ENCODE peak calls at places on chromosomes 5 and 9, in six cellular contexts. One of them, this sample, is unnamed.

GRCh38 chr9:127968717-127969383 is 11.9 kb downstream of the EEIG1 start:
- DNase-seq in HCT116: peak
- DNase-seq in psoas muscle: peak
- DNase-seq in transverse colon: peak
- DNase-seq in upper lobe of right lung: no peak
- DNase-seq in effector memory CD4-positive, alpha-beta T cell: no peak
- DNase-seq in this sample: peak

GRCh38 chr9:108835831-108836230 is 20.0 kb downstream of the ACTL7B start:
- DNase-seq in upper lobe of right lung: no peak
- DNase-seq in HCT116: no peak
- DNase-seq in effector memory CD4-positive, alpha-beta T cell: no peak
- DNase-seq in transverse colon: no peak
- DNase-seq in psoas muscle: no peak
- DNase-seq in this sample: no peak

GRCh38 chr5:167699434-167699833 is 592.0 kb upstream of the WWC1 start:
- DNase-seq in HCT116: peak
- DNase-seq in effector memory CD4-positive, alpha-beta T cell: no peak
- DNase-seq in transverse colon: no peak
- DNase-seq in upper lobe of right lung: no peak
- DNase-seq in psoas muscle: no peak
- DNase-seq in this sample: peak

GRCh38 chr5:72572236-72572765 is 65.1 kb upstream of the ZNF366 start:
- DNase-seq in transverse colon: no peak
- DNase-seq in psoas muscle: no peak
- DNase-seq in HCT116: no peak
- DNase-seq in effector memory CD4-positive, alpha-beta T cell: no peak
- DNase-seq in upper lobe of right lung: no peak
- DNase-seq in this sample: no peak

GRCh38 chr9:132163457-132163875 is 1.6 kb downstream of the NTNG2 start:
- DNase-seq in effector memory CD4-positive, alpha-beta T cell: no peak
- DNase-seq in psoas muscle: no peak
- DNase-seq in transverse colon: no peak
- DNase-seq in HCT116: no peak
- DNase-seq in upper lobe of right lung: no peak
- DNase-seq in this sample: no peak

GRCh38 chr9:96327694-96328352 is 25.8 kb upstream of the HSD17B3 start:
- DNase-seq in psoas muscle: no peak
- DNase-seq in HCT116: no peak
- DNase-seq in upper lobe of right lung: no peak
- DNase-seq in effector memory CD4-positive, alpha-beta T cell: no peak
- DNase-seq in transverse colon: peak
- DNase-seq in this sample: peak

GRCh38 chr9:129647635-129648034 is 5.7 kb upstream of the ASB6 start:
- DNase-seq in psoas muscle: no peak
- DNase-seq in transverse colon: no peak
- DNase-seq in HCT116: no peak
- DNase-seq in upper lobe of right lung: no peak
- DNase-seq in effector memory CD4-positive, alpha-beta T cell: no peak
- DNase-seq in this sample: no peak

GRCh38 chr5:24401767-24402166 is 243.0 kb downstream of the CDH10 start:
- DNase-seq in upper lobe of right lung: no peak
- DNase-seq in effector memory CD4-positive, alpha-beta T cell: no peak
- DNase-seq in transverse colon: no peak
- DNase-seq in HCT116: no peak
- DNase-seq in psoas muscle: no peak
- DNase-seq in this sample: no peak

GRCh38 chr9:134373953-134374300 is 47.7 kb downstream of the RXRA start:
- DNase-seq in effector memory CD4-positive, alpha-beta T cell: no peak
- DNase-seq in psoas muscle: no peak
- DNase-seq in transverse colon: no peak
- DNase-seq in upper lobe of right lung: no peak
- DNase-seq in HCT116: no peak
- DNase-seq in this sample: no peak

GRCh38 chr5:6439588-6440550 is 8.8 kb upstream of the UBE2QL1 start:
- DNase-seq in psoas muscle: no peak
- DNase-seq in transverse colon: no peak
- DNase-seq in HCT116: no peak
- DNase-seq in upper lobe of right lung: no peak
- DNase-seq in effector memory CD4-positive, alpha-beta T cell: no peak
- DNase-seq in this sample: no peak

GRCh38 chr9:137167113-137167751 is 2.6 kb downstream of the LRRC26 start:
- DNase-seq in HCT116: no peak
- DNase-seq in psoas muscle: no peak
- DNase-seq in effector memory CD4-positive, alpha-beta T cell: no peak
- DNase-seq in transverse colon: no peak
- DNase-seq in upper lobe of right lung: no peak
- DNase-seq in this sample: no peak

GRCh38 chr9:137168907-137169763 is 716 bp downstream of the LRRC26 start:
- DNase-seq in effector memory CD4-positive, alpha-beta T cell: no peak
- DNase-seq in upper lobe of right lung: no peak
- DNase-seq in psoas muscle: no peak
- DNase-seq in HCT116: peak
- DNase-seq in transverse colon: peak
- DNase-seq in this sample: peak

GRCh38 chr9:137167752-137168574 is 1.9 kb downstream of the LRRC26 start:
- DNase-seq in HCT116: no peak
- DNase-seq in upper lobe of right lung: no peak
- DNase-seq in transverse colon: peak
- DNase-seq in psoas muscle: no peak
- DNase-seq in effector memory CD4-positive, alpha-beta T cell: no peak
- DNase-seq in this sample: peak

GRCh38 chr9:137169764-137170460 is at the start of gene LRRC26:
- DNase-seq in transverse colon: peak
- DNase-seq in psoas muscle: no peak
- DNase-seq in effector memory CD4-positive, alpha-beta T cell: no peak
- DNase-seq in upper lobe of right lung: no peak
- DNase-seq in HCT116: no peak
- DNase-seq in this sample: no peak

GRCh38 chr9:137168575-137168906 is 1.3 kb downstream of the LRRC26 start:
- DNase-seq in upper lobe of right lung: no peak
- DNase-seq in effector memory CD4-positive, alpha-beta T cell: no peak
- DNase-seq in transverse colon: no peak
- DNase-seq in HCT116: no peak
- DNase-seq in psoas muscle: no peak
- DNase-seq in this sample: peak
- H3K4me3 ChIP-seq in upper lobe of right lung: peak
- H3K4me3 ChIP-seq in effector memory CD4-positive, alpha-beta T cell: peak
- H3K4me3 ChIP-seq in transverse colon: peak
- H3K4me3 ChIP-seq in HCT116: peak
- H3K4me3 ChIP-seq in psoas muscle: peak
- H3K4me3 ChIP-seq in this sample: peak

GRCh38 chr5:171955761-171956160 is 50.7 kb downstream of the FBXW11 start:
- DNase-seq in transverse colon: no peak
- DNase-seq in HCT116: no peak
- DNase-seq in upper lobe of right lung: no peak
- DNase-seq in psoas muscle: no peak
- DNase-seq in effector memory CD4-positive, alpha-beta T cell: no peak
- DNase-seq in this sample: no peak

GRCh38 chr5:171951218-171951617 is 55.2 kb downstream of the FBXW11 start:
- DNase-seq in HCT116: no peak
- DNase-seq in psoas muscle: no peak
- DNase-seq in upper lobe of right lung: no peak
- DNase-seq in transverse colon: no peak
- DNase-seq in effector memory CD4-positive, alpha-beta T cell: no peak
- DNase-seq in this sample: no peak

GRCh38 chr5:171956314-171956713 is 50.1 kb downstream of the FBXW11 start:
- DNase-seq in HCT116: no peak
- DNase-seq in psoas muscle: no peak
- DNase-seq in transverse colon: no peak
- DNase-seq in upper lobe of right lung: no peak
- DNase-seq in effector memory CD4-positive, alpha-beta T cell: no peak
- DNase-seq in this sample: no peak

GRCh38 chr5:171954721-171955120 is 51.7 kb downstream of the FBXW11 start:
- DNase-seq in HCT116: no peak
- DNase-seq in upper lobe of right lung: no peak
- DNase-seq in psoas muscle: no peak
- DNase-seq in transverse colon: no peak
- DNase-seq in effector memory CD4-positive, alpha-beta T cell: no peak
- DNase-seq in this sample: no peak

GRCh38 chr5:171953860-171954701 is 52.4 kb downstream of the FBXW11 start:
- DNase-seq in psoas muscle: no peak
- DNase-seq in upper lobe of right lung: no peak
- DNase-seq in transverse colon: no peak
- DNase-seq in HCT116: peak
- DNase-seq in effector memory CD4-positive, alpha-beta T cell: no peak
- DNase-seq in this sample: peak
- H3K4me3 ChIP-seq in psoas muscle: no peak
- H3K4me3 ChIP-seq in upper lobe of right lung: no peak
- H3K4me3 ChIP-seq in transverse colon: no peak
- H3K4me3 ChIP-seq in HCT116: peak
- H3K4me3 ChIP-seq in effector memory CD4-positive, alpha-beta T cell: no peak
- H3K4me3 ChIP-seq in this sample: peak

GRCh38 chr5:35647128-35647527 is 29.5 kb downstream of the SPEF2 start:
- DNase-seq in psoas muscle: no peak
- DNase-seq in effector memory CD4-positive, alpha-beta T cell: no peak
- DNase-seq in HCT116: no peak
- DNase-seq in transverse colon: no peak
- DNase-seq in upper lobe of right lung: no peak
- DNase-seq in this sample: no peak
- H3K4me3 ChIP-seq in psoas muscle: no peak
- H3K4me3 ChIP-seq in effector memory CD4-positive, alpha-beta T cell: no peak
- H3K4me3 ChIP-seq in HCT116: no peak
- H3K4me3 ChIP-seq in transverse colon: no peak
- H3K4me3 ChIP-seq in upper lobe of right lung: no peak
- H3K4me3 ChIP-seq in this sample: no peak

GRCh38 chr5:177446184-177447065 is at the start of gene PRR7:
- DNase-seq in upper lobe of right lung: peak
- DNase-seq in HCT116: no peak
- DNase-seq in transverse colon: peak
- DNase-seq in effector memory CD4-positive, alpha-beta T cell: peak
- DNase-seq in psoas muscle: peak
- DNase-seq in this sample: peak

GRCh38 chr5:177443144-177443983 is 3.2 kb upstream of the PRR7 start:
- DNase-seq in HCT116: no peak
- DNase-seq in upper lobe of right lung: peak
- DNase-seq in effector memory CD4-positive, alpha-beta T cell: no peak
- DNase-seq in transverse colon: no peak
- DNase-seq in psoas muscle: no peak
- DNase-seq in this sample: no peak

GRCh38 chr5:177447066-177447610 is 524 bp downstream of the PRR7 start:
- DNase-seq in upper lobe of right lung: peak
- DNase-seq in HCT116: no peak
- DNase-seq in effector memory CD4-positive, alpha-beta T cell: peak
- DNase-seq in transverse colon: peak
- DNase-seq in psoas muscle: no peak
- DNase-seq in this sample: peak

GRCh38 chr5:177444106-177445051 is 2.2 kb upstream of the PRR7 start:
- DNase-seq in psoas muscle: no peak
- DNase-seq in upper lobe of right lung: no peak
- DNase-seq in HCT116: no peak
- DNase-seq in transverse colon: no peak
- DNase-seq in effector memory CD4-positive, alpha-beta T cell: no peak
- DNase-seq in this sample: no peak

DNA sequence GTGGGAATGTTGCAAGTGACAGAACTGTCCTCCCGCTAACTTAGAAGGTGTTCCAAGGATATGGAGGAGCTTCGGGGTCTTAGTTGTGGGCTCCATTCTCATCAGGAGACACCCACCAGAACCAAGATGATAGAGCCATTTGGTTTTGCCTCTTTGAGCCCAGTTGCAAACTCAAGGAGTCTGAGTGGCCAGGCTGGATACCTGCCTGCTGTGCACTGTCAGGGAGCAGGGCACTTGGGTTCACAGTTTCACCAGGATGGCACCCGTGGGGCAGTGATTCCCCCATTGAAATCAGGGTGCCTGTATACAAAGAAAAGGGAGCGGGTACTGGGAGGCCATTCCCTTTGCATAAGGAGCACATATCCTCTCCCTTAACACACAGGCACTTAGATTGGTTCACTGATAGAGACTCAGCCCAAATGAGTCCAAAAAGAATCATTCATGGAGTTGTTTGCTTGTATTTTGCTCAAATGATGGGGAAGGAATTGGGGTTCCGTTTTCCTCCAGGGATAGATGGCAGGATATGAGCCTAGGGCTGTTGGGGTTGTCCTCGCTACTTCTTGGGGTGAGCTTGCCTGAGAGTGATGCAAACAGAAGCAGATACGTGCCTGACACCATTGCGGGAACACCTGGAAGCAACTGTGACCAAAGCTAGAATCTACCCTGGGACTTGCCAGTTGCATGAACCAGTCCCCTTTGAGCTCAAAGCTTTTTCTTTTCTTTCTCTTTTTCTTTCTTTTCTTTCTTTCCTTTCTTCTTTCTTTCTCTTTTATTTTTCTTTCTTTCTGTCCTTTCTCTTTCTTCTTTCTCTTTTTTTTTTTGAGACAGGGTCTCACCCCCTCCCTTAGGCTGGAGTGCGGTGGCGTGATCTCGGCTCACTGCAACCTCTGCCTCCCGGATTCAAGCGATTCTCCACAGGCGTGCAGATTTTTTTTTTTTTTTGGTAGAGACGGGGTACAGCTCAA is 1.3 kb upstream of the PRR7 start:
- DNase-seq in HCT116: no peak
- DNase-seq in effector memory CD4-positive, alpha-beta T cell: peak
- DNase-seq in psoas muscle: no peak
- DNase-seq in transverse colon: no peak
- DNase-seq in upper lobe of right lung: no peak
- DNase-seq in this sample: no peak
- H3K4me3 ChIP-seq in HCT116: peak
- H3K4me3 ChIP-seq in effector memory CD4-positive, alpha-beta T cell: peak
- H3K4me3 ChIP-seq in psoas muscle: no peak
- H3K4me3 ChIP-seq in transverse colon: no peak
- H3K4me3 ChIP-seq in upper lobe of right lung: no peak
- H3K4me3 ChIP-seq in this sample: no peak

DNA sequence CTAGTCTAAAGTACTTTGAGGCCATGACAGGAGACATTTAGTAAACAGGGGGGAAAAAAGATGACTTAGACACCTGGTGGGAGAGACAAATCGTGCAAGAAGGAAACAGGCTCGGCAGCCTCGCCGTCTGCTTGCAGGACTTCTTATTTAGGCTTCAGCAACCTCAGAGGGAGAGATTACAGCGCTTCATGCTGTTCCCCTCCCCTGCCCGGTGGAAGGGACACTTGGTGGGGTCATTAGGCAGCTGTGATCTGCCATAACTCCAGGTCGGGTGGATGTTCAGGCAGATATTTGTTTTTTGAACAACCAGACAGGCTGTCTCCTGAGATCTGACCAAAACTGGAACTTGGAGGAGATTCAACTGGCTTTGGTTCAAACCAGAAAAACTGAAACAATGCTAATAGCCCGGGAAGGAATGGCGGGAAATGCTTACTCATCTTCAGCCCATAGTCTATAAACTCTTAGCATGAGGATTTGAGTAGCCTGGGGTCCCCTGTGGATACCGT is 38.1 kb upstream of the CD180 start:
- DNase-seq in transverse colon: no peak
- DNase-seq in psoas muscle: no peak
- DNase-seq in HCT116: no peak
- DNase-seq in upper lobe of right lung: no peak
- DNase-seq in effector memory CD4-positive, alpha-beta T cell: no peak
- DNase-seq in this sample: no peak
- H3K4me3 ChIP-seq in transverse colon: no peak
- H3K4me3 ChIP-seq in psoas muscle: peak
- H3K4me3 ChIP-seq in HCT116: no peak
- H3K4me3 ChIP-seq in upper lobe of right lung: peak
- H3K4me3 ChIP-seq in effector memory CD4-positive, alpha-beta T cell: no peak
- H3K4me3 ChIP-seq in this sample: no peak